ENCODE peak calls at places on chromosomes 5 and 9, in nine cellular contexts. Z is colonic mucosa, X is H1, T is fibroblast of mammary gland, F is lung, I is AG10803, J is cardiac fibroblast, N is fibroblast of lung, W is glutamatergic neuron. S is an unnamed sample.

GRCh38 chr5:143495124-143495523 is 91.6 kb upstream of the NR3C1 start:
- DNase-seq in N (no peak), I (peak; percentile 60), W (no peak), X (no peak), J (peak; percentile 66), Z (no peak), T (peak; percentile 66), F (no peak), S (peak; percentile 34)

GRCh38 chr5:139481122-139481533 is 1.4 kb downstream of the STING1 start:
- DNase-seq in W (no peak), Z (peak; percentile 55), J (peak; percentile 33), F (peak; percentile 69), N (no peak), T (no peak), X (no peak), I (no peak), S (peak; percentile 39)

GRCh38 chr5:31987985-31988710 is 186.0 kb downstream of the GOLPH3 start:
- DNase-seq in X (no peak), T (peak; percentile 96), J (peak; percentile 99), Z (no peak), F (no peak), N (peak; percentile 99), W (no peak), I (peak; percentile 99), S (no peak)

GRCh38 chr9:12414514-12414913 is 278.7 kb upstream of the TYRP1 start:
- DNase-seq in F (no peak), I (no peak), J (no peak), N (no peak), Z (no peak), T (no peak), X (no peak), W (no peak), S (no peak)

GRCh38 chr9:133114451-133114885 is 6.6 kb downstream of the RALGDS start:
- DNase-seq in W (peak; percentile 83), N (peak; percentile 27), F (no peak), T (no peak), J (no peak), X (no peak), Z (no peak), I (peak; percentile 49), S (no peak)

GRCh38 chr5:44454002-44454401 is 64.8 kb upstream of the FGF10 start:
- DNase-seq in I (no peak), N (no peak), J (no peak), T (no peak), Z (no peak), W (no peak), X (no peak), F (no peak), S (no peak)

GRCh38 chr9:93656426-93657222 is 80.2 kb downstream of the PHF2 start:
- DNase-seq in X (no peak), N (no peak), J (no peak), F (no peak), I (no peak), T (no peak), Z (no peak), W (peak; percentile 11), S (no peak)

GRCh38 chr5:158133369-158133768 is 274.4 kb upstream of the CLINT1 start:
- DNase-seq in X (no peak), J (no peak), N (no peak), W (no peak), Z (no peak), I (no peak), T (peak; percentile 39), F (no peak), S (no peak)

GRCh38 chr5:176413255-176413565 is 3.1 kb downstream of the CLTB start:
- DNase-seq in T (peak; percentile 56), J (peak; percentile 65), X (no peak), W (no peak), N (no peak), F (no peak), Z (no peak), I (peak; percentile 44), S (no peak)

GRCh38 chr5:34826347-34826746 is 12.6 kb upstream of the TTC23L start:
- DNase-seq in I (no peak), W (no peak), X (no peak), F (no peak), N (peak; percentile 77), T (no peak), Z (no peak), J (no peak), S (no peak)

GRCh38 chr5:9831823-9832222 is 201.7 kb upstream of the TAS2R1 start:
- DNase-seq in N (no peak), F (no peak), J (no peak), I (peak; percentile 14), Z (no peak), T (no peak), W (no peak), X (no peak), S (no peak)

GRCh38 chr9:15485836-15486678 is 24.7 kb downstream of the PSIP1 start:
- DNase-seq in J (peak; percentile 54), X (no peak), F (no peak), T (peak; percentile 35), Z (no peak), I (peak; percentile 23), N (no peak), W (no peak), S (peak; percentile 44)
- TF ChIP-seq CTCF in J (peak; percentile 53), X (no peak), F (no peak), T (peak; percentile 55), Z (no peak), I (peak; percentile 60), N (peak; percentile 55), W (peak; percentile 57), S (peak; percentile 51)

GRCh38 chr5:119315516-119315949 is 40.3 kb upstream of the TNFAIP8 start:
- DNase-seq in X (no peak), T (peak; percentile 47), I (peak; percentile 32), J (peak; percentile 46), F (no peak), N (no peak), Z (no peak), W (no peak), S (peak; percentile 83)
- TF ChIP-seq CTCF in X (no peak), T (peak; percentile 35), I (peak; percentile 47), J (peak; percentile 38), F (peak; percentile 11), N (peak; percentile 21), Z (peak; percentile 23), W (no peak), S (peak; percentile 34)

DNA sequence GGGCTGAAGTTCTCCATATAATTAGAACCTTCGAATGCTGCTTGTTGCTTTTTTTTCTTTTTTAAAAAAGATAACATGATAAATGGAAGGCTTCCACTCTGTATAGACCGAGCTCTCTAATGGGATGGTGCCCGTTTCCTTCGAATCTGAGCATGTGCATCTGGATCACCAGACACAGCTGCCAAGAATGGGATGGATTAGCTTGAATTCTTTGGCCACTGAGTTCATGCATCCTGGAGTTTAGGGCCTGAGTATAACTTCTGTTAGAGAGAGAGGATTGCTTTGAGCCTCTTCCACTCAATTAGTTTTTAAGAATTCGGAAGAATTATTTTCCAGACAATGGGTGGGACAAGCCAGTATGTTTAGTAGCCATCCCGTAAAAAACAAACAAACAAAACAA is 93.7 kb upstream of the GDNF start:
- DNase-seq in Z (no peak), F (no peak), W (no peak), I (no peak), J (no peak), X (no peak), N (no peak), T (no peak), S (no peak)
- TF ChIP-seq CTCF in Z (no peak), F (no peak), W (no peak), I (no peak), J (no peak), X (no peak), N (no peak), T (no peak), S (no peak)

GRCh38 chr5:66860199-66860975 is 264.2 kb downstream of the MAST4 start:
- DNase-seq in N (peak; percentile 36), Z (no peak), I (peak; percentile 3), F (no peak), X (no peak), J (peak; percentile 78), T (peak; percentile 27), W (no peak), S (no peak)

GRCh38 chr5:66856041-66856805 is 260.0 kb downstream of the MAST4 start:
- DNase-seq in I (no peak), T (no peak), Z (no peak), W (no peak), J (no peak), N (no peak), F (no peak), X (no peak), S (no peak)

GRCh38 chr5:66864240-66864884 is 268.2 kb downstream of the MAST4 start:
- DNase-seq in W (no peak), T (peak; percentile 77), X (no peak), N (peak; percentile 65), Z (no peak), J (peak; percentile 88), I (peak; percentile 60), F (no peak), S (peak; percentile 46)

GRCh38 chr5:66863343-66864170 is 267.4 kb downstream of the MAST4 start:
- DNase-seq in N (peak; percentile 30), Z (no peak), T (no peak), F (no peak), W (no peak), X (no peak), I (peak; percentile 1), J (no peak), S (no peak)

DNA sequence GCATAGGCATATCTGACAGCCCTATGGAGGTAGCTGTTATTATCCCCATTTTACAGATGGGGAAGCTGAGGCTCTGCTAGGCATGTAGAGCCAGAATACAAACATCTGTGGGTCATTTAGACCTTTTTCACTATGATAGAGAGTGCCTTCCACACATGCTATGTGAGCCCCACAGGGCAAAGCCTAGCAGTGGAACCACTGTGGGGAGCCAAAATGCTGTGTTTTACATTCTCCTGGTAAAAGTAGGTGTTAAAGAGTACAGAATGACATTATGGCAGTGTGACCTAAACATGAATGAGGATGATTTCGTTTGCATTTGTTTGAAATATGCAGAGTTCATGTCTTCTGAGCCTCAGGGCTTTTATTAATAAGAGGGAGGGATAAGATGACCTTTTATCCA is 265.2 kb downstream of the MAST4 start:
- DNase-seq in F (no peak), I (no peak), Z (no peak), J (no peak), W (no peak), X (no peak), N (no peak), T (no peak), S (no peak)
- TF ChIP-seq CTCF in F (no peak), I (no peak), Z (no peak), J (no peak), W (no peak), X (no peak), N (no peak), T (no peak), S (no peak)

GRCh38 chr9:80401243-80401642 is 829.5 kb downstream of the TLE4 start:
- DNase-seq in T (no peak), X (no peak), J (no peak), W (no peak), I (no peak), N (no peak), F (no peak), Z (no peak), S (no peak)
- TF ChIP-seq CTCF in T (no peak), X (no peak), J (no peak), W (no peak), I (no peak), N (no peak), F (no peak), Z (no peak), S (no peak)

GRCh38 chr5:6435356-6435755 is 13.3 kb upstream of the UBE2QL1 start:
- DNase-seq in J (peak; percentile 9), T (peak; percentile 22), N (no peak), X (peak; percentile 31), F (no peak), W (peak; percentile 74), I (no peak), Z (no peak), S (peak; percentile 22)
- TF ChIP-seq CTCF in J (no peak), T (peak; percentile 44), N (no peak), X (peak; percentile 78), F (no peak), W (peak; percentile 37), I (peak; percentile 41), Z (no peak), S (peak; percentile 49)

GRCh38 chr9:112887377-112887776 is 3.3 kb downstream of the SLC46A2 start:
- DNase-seq in J (no peak), T (peak; percentile 17), X (peak; percentile 34), W (peak; percentile 50), N (no peak), I (no peak), Z (no peak), F (peak; percentile 48), S (peak; percentile 88)
- TF ChIP-seq CTCF in J (peak; percentile 22), T (peak; percentile 18), X (peak; percentile 91), W (no peak), N (no peak), I (no peak), Z (no peak), F (no peak), S (peak; percentile 89)